ENCODE peak calls at places on chromosomes 16 and 17, in six cellular contexts. T is A549, U is K562, F is SK-N-SH, S is H1, X is HepG2. I is an unnamed sample.

GRCh38 chr17:77455111-77455877 is 314.5 kb downstream of the SEC14L1 start:
- DNase-seq in X (peak), F (no peak), U (no peak), S (no peak), T (no peak), I (no peak)

GRCh38 chr16:19375561-19376158 is 42.0 kb upstream of the TMC5 start:
- DNase-seq in U (peak), F (peak), T (peak), X (peak), S (no peak), I (peak)

GRCh38 chr17:21282231-21282630 is 2.3 kb upstream of the MAP2K3 start:
- DNase-seq in T (peak), X (no peak), U (no peak), F (no peak), S (no peak), I (no peak)

GRCh38 chr16:87123356-87124001 is 193.7 kb downstream of the C16orf95 start:
- DNase-seq in U (no peak), X (no peak), T (no peak), S (no peak), F (no peak), I (no peak)

GRCh38 chr16:3879887-3880564 is 487 bp downstream of the CREBBP start:
- DNase-seq in T (peak), X (no peak), F (peak), S (no peak), U (peak), I (no peak)

GRCh38 chr17:29116652-29117439 is 63.4 kb downstream of the MYO18A start:
- DNase-seq in T (peak), S (peak), U (peak), F (peak), X (peak), I (peak)

GRCh38 chr17:53516643-53517042 is 306.1 kb upstream of the KIF2B start:
- DNase-seq in T (peak), X (no peak), F (no peak), S (no peak), U (no peak), I (no peak)

GRCh38 chr16:11047057-11047456 is 102.7 kb downstream of the CLEC16A start:
- DNase-seq in T (no peak), U (no peak), S (no peak), F (peak), X (no peak), I (no peak)

GRCh38 chr17:19753049-19753444 is 4.9 kb upstream of the ALDH3A1 start:
- DNase-seq in U (no peak), F (peak), S (no peak), X (no peak), T (peak), I (no peak)

DNA sequence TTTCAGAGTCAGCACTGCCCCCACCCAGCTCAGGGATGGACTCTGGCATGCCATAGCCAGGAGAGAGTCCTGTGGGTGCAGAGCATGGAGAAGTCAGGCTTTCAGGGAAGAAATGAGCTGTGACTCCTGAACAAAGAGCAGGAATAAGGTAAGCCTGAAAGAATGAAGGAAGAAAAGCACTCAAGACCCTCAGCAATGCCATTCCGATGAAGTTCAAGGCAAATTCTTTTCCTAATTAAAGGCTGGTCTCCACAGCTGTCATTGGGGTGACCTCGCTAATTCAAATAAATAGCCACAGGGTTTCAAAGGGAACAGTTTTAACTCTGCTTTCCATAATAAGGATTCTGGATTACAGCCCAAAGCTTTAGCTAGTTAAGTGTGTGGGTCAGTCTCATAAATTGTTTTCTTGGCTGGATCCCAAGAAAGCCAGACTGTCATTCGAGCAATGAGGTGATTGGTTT is 31.7 kb downstream of the TOM1L2 start:
- DNase-seq in U (no peak), X (no peak), S (no peak), T (no peak), F (peak), I (no peak)
- TF ChIP-seq CHD2 in U (no peak), X (no peak), S (no peak), T (no peak), F (peak), I (no peak)

GRCh38 chr16:56189990-56190902 is 1.0 kb upstream of the GNAO1 start:
- DNase-seq in S (peak), T (no peak), X (no peak), F (peak), U (no peak), I (no peak)
- H3K27ac ChIP-seq in S (no peak), T (peak), X (no peak), F (peak), U (no peak), I (no peak)

DNA sequence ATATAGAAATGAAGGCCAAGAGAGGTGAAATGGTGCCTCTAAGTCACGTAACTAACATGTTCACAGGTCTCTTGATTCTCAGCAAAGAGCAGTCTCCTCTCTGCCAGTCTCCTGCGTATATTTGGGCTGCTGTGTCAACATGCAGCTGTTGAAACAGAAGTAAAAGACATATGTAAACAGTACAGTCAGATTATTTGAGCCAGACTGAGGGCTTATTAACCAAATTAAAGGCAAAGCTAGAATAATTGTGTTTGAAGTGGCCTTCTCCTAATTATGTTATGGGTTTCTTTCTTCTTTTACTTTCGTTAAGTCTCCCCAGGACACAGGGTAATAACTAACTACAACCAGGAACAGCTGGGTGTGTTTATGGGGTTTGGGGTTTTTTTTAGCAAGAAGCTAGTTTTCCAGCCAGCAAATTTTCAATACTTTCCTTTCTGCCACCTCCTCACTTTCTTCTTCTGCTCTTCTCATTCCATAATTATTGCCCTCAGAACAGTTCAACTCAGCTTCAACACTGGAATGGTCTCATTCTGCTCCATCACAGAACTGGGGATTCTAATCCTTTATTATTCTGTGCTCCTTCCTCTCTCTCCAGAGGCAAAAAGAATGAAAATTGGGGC is 18.4 kb downstream of the G6PC1 start:
- DNase-seq in U (peak), T (no peak), S (no peak), F (no peak), X (peak), I (no peak)
- TF ChIP-seq CHD2 in U (no peak), T (no peak), S (no peak), F (no peak), X (no peak), I (no peak)

DNA sequence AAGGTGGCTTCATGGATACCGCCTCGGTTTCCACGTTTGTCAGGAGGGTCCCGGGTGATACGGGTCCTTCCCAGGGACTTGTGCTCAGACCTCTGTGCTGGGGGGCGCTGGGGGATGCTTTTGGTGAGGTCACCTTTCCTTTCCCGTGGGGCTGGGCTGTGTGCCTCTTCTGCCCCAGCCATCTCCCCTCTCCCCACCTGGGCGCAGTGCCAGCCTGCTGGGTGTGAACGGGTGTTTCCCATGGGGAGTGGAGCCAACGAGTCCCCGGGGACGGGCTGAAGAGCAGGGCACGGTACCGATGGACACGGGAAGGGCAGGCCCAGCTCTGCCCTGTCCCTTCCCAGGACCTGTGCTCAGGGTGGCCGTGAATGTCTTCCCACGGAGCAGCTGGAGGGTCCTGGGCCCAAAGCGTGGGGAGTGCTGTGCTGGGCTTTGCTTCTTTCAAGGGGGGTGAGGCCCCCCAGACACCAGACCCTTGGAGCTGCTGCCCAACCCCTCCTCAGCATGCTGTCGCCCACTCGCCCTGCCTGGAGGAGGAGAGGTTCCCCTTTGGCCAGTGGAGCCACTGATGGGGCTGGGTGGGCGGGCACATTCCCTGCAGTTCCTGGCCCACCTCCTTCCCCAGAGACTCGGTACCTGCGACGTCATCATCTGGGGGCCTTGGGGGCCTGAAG is 15.5 kb downstream of the TELO2 start:
- DNase-seq in S (no peak), U (no peak), X (no peak), F (no peak), T (no peak), I (no peak)
- H3K27ac ChIP-seq in S (no peak), U (no peak), X (no peak), F (no peak), T (no peak), I (no peak)

DNA sequence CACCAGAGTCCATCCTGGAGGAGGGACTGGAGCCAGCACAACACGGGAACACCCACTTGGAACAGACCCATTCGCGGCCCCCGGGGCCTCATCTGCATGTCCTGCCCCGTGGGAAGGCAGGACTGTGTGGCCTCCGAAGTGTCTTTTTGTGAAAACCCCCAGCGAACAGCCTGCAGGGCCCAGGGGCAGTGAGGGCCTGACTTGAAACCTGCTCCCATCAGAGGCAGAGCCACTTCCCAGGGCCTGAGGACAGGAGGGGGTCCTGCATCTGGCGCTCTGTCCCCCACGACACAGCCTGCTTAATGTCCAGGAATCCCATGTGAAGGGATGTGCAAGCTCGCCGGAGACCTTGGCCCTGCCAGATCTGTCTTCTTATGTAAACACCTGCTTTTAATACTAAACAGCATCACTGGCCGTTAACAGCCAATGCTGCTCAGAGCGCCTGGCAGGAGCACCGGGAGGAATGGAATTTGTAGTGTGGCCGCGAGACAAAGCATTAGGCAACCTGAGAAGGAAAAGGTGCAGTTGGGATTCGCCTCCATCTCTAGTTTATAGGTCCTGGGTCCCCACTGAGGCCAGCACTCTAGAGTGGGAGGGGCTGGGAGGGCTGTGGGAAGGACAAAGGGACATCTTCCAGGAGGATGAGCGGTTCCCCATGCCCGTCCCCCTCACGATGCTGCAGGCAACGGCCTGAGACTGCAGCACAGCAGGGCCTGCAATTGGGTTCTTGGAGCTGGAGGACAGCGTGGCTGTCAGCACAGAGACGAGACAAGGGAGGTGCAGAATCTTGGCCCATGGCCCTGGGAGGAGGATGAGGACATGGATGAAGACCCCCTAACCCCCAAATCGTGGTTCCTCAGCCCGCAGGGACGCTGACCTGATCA is 9.6 kb upstream of the EVPL start:
- DNase-seq in T (no peak), X (no peak), S (no peak), U (no peak), F (peak), I (no peak)
- TF ChIP-seq CHD2 in T (no peak), X (no peak), S (no peak), U (no peak), F (peak), I (no peak)

GRCh38 chr17:67891481-67892119 is 66.3 kb downstream of the BPTF start:
- DNase-seq in T (peak), F (peak), S (no peak), X (no peak), U (no peak), I (no peak)
- H3K27ac ChIP-seq in T (no peak), F (peak), S (no peak), X (no peak), U (no peak), I (no peak)

GRCh38 chr16:48050871-48051270 is 104.9 kb downstream of the ABCC12 start:
- DNase-seq in U (no peak), T (no peak), X (no peak), S (no peak), F (no peak), I (no peak)

GRCh38 chr16:48057085-48057484 is 98.7 kb downstream of the ABCC12 start:
- DNase-seq in U (no peak), T (no peak), X (no peak), S (no peak), F (no peak), I (no peak)

GRCh38 chr16:48053346-48053745 is 102.4 kb downstream of the ABCC12 start:
- DNase-seq in U (no peak), X (no peak), T (no peak), F (no peak), S (peak), I (no peak)

GRCh38 chr16:48052731-48053130 is 103.1 kb downstream of the ABCC12 start:
- DNase-seq in X (no peak), U (no peak), S (no peak), T (no peak), F (no peak), I (no peak)

DNA sequence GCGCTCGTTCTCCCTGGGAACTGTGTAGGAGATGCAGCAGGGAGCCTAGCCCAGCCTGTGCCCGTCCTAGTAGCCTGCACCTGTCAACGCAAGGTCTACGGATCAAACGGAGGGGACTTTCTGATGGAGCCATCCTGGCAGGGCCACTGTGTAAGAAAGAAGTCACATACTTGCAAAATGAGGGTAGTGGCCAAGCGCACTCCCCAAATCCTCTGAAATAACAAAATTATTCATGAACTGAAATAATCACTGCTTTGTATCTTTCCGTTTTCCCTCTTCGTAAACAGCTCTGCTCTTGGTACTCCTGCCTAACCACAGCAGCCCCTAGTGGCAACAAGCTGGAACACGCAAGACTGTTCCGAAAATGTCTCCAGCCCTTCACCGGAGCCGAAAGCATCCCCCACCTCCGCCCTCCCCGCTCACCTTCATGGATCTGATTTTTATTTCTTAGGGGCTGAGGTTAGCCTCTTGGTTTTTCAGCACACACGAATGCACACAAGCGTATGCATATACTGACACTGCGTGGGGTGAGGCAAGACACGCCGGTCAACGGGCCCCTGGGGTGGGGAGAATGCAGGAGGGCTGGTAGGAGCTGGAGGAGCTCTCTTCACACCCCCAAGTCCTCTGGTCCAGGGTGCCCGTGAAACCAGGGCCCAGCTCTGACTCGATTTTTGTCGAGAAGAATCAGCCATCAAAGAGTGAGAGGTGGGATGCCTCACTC is 100.8 kb downstream of the ABCC12 start:
- DNase-seq in F (peak), X (peak), T (peak), U (peak), S (peak), I (no peak)
- TF ChIP-seq CHD2 in F (no peak), X (no peak), T (no peak), U (no peak), S (no peak), I (no peak)

DNA sequence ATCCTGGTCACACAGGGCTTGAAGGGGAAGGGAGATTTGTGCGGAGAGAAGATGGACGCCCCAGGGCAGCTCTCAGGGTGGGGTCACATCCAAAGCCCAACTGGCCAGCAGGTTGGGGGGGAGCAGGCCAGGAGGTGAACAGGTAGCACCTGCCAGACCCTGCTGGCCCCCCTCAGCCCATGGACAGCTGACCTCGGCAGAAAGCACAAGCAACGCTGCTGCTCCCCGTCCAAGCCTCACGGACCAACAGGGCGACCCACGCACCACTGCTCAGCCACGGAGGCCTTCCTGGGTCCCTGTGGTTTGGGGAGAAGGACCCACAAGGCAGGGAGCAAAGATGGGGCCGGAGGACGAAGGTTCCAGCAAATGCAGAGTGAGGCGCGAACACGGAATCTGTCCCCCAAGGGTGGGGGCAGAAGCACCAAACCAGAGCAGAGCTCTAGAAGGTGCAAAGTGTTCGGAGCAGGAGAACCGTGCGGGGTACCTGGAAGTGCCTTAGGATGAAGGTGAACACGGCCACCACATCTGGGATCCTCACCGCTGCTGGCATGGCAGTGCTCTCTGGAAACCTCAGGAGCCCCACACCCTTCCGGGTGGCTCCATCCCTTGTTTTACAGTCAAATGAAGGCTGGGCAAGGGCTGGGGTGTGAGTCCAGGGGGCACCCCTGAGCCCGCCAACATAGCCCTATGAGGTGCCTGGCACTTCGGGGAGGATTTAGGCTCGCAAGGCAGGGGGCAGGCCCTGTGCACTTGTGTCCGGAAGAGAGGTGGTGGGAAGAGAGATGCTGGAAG is 17.9 kb downstream of the CEP295NL start:
- DNase-seq in S (no peak), F (peak), X (no peak), T (no peak), U (no peak), I (no peak)
- H3K27ac ChIP-seq in S (no peak), F (peak), X (no peak), T (peak), U (no peak), I (no peak)

DNA sequence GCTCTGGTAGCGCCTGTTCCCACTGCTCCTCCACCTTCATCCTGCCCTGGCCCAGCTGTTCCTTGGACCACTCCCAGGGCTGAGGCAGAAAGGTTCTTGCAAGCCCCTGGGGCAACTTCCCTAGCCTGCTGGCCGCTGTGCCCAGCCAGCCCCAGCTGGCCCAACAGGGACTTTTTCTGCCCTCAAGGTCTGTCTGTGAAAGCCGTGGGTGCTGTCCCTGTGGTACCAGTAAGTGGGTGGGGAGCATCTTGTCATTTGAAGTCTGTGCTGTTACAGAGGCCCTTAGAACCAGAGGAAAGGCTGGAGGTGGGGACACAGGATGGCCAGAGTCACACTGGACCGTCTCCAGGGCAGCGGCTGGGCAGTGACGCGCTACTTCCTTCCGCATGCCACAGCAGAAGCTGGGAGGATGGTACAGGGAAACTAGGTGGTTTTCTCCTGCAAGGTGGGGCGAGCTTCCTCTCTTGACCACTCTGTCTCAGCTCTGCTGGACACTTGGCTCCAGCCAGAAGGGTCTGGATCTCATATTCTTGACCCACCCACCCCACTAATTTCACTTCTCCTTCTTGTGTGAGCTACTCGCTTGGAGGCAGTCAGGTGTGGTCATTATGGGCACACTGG is 87.8 kb downstream of the PLCG2 start:
- DNase-seq in T (no peak), S (no peak), U (no peak), F (no peak), X (no peak), I (no peak)
- TF ChIP-seq CHD2 in T (no peak), S (no peak), U (no peak), F (no peak), X (no peak), I (no peak)

DNA sequence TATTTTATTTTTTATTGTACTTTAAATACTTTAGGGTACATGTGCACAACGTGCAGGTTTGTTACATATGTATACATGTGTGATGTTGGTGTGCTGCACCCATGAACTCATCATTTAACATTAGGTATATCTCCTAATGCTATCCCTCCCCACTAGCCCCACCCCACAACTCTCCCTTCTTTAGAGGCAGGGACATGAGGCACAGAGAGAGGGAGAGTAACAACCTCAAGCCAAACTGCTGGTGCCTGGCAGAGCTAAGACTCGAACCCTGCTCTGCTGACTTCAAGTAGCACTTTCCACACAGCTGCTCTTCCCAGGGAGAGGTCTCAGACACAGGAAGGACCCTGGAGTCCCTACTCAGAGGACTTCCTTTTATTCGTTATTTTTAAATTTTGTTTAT is 69.4 kb downstream of the WSB1 start:
- DNase-seq in T (no peak), U (no peak), S (no peak), F (no peak), X (no peak), I (no peak)
- H3K27ac ChIP-seq in T (peak), U (no peak), S (no peak), F (no peak), X (no peak), I (no peak)

I was measured in GM12878.